ENCODE peak calls at places on chromosome 22, in four cellular contexts. One of them, this sample, is unnamed.

GRCh38 chr22:49887716-49888115 is 30.5 kb downstream of the ALG12 start:
- DNase-seq in hepatocyte: no peak
- DNase-seq in heart left ventricle: no peak
- DNase-seq in IMR-90: no peak
- DNase-seq in this sample: no peak

GRCh38 chr22:24011735-24012068 is 598 bp downstream of the CABIN1 start:
- DNase-seq in hepatocyte: no peak
- DNase-seq in heart left ventricle: no peak
- DNase-seq in IMR-90: no peak
- DNase-seq in this sample: no peak

GRCh38 chr22:48754611-48755331 is 1072.9 kb downstream of the BRD1 start:
- DNase-seq in hepatocyte: peak; percentile 2
- DNase-seq in heart left ventricle: peak; percentile 1
- DNase-seq in IMR-90: no peak
- DNase-seq in this sample: peak; percentile 24

GRCh38 chr22:17271711-17272451 is 52.6 kb upstream of the ADA2 start:
- DNase-seq in hepatocyte: no peak
- DNase-seq in heart left ventricle: no peak
- DNase-seq in IMR-90: no peak
- DNase-seq in this sample: peak; percentile 12

GRCh38 chr22:27876684-27877083 is 42.4 kb downstream of the PITPNB start:
- DNase-seq in hepatocyte: no peak
- DNase-seq in heart left ventricle: no peak
- DNase-seq in IMR-90: peak; percentile 27
- DNase-seq in this sample: no peak

GRCh38 chr22:45885941-45886395 is 91.0 kb downstream of the WNT7B start:
- DNase-seq in hepatocyte: no peak
- DNase-seq in heart left ventricle: no peak
- DNase-seq in IMR-90: no peak
- DNase-seq in this sample: peak; percentile 36

GRCh38 chr22:33909906-33910305 is 10.4 kb downstream of the LARGE1 start:
- DNase-seq in hepatocyte: no peak
- DNase-seq in heart left ventricle: peak; percentile 23
- DNase-seq in IMR-90: no peak
- DNase-seq in this sample: no peak

GRCh38 chr22:44450503-44450902 is 47.5 kb downstream of the RTL6 start:
- DNase-seq in hepatocyte: no peak
- DNase-seq in heart left ventricle: no peak
- DNase-seq in IMR-90: no peak
- DNase-seq in this sample: no peak

GRCh38 chr22:46584081-46584903 is 35.9 kb upstream of the GRAMD4 start:
- DNase-seq in hepatocyte: peak; percentile 19
- DNase-seq in heart left ventricle: no peak
- DNase-seq in IMR-90: peak; percentile 48
- DNase-seq in this sample: peak; percentile 43

GRCh38 chr22:37906364-37907008 is 389 bp downstream of the MICALL1 start:
- DNase-seq in hepatocyte: no peak
- DNase-seq in heart left ventricle: no peak
- DNase-seq in IMR-90: no peak
- DNase-seq in this sample: no peak

GRCh38 chr22:36467946-36468345 is 13.5 kb downstream of the TXN2 start:
- DNase-seq in hepatocyte: peak; percentile 39
- DNase-seq in heart left ventricle: peak; percentile 64
- DNase-seq in IMR-90: peak; percentile 97
- DNase-seq in this sample: no peak

GRCh38 chr22:24594569-24595120 is 1.8 kb upstream of the LRRC75B start:
- DNase-seq in hepatocyte: no peak
- DNase-seq in heart left ventricle: no peak
- DNase-seq in IMR-90: no peak
- DNase-seq in this sample: peak; percentile 65

GRCh38 chr22:46969491-46969890 is 207.0 kb downstream of the TBC1D22A start:
- DNase-seq in hepatocyte: no peak
- DNase-seq in heart left ventricle: no peak
- DNase-seq in IMR-90: no peak
- DNase-seq in this sample: no peak

GRCh38 chr22:24434472-24435322 is 7.3 kb downstream of the ADORA2A start:
- DNase-seq in hepatocyte: no peak
- DNase-seq in heart left ventricle: peak; percentile 78
- DNase-seq in IMR-90: no peak
- DNase-seq in this sample: no peak

GRCh38 chr22:48594757-48595510 is 1232.7 kb downstream of the BRD1 start:
- DNase-seq in hepatocyte: no peak
- DNase-seq in heart left ventricle: no peak
- DNase-seq in IMR-90: no peak
- DNase-seq in this sample: no peak

GRCh38 chr22:35452351-35452781 is 52.4 kb downstream of the MCM5 start:
- DNase-seq in hepatocyte: no peak
- DNase-seq in heart left ventricle: no peak
- DNase-seq in IMR-90: no peak
- DNase-seq in this sample: peak; percentile 82

GRCh38 chr22:37701121-37701786 is 4.4 kb downstream of the TRIOBP start:
- DNase-seq in hepatocyte: no peak
- DNase-seq in heart left ventricle: no peak
- DNase-seq in IMR-90: peak; percentile 32
- DNase-seq in this sample: no peak

GRCh38 chr22:17159504-17159951 is 451 bp upstream of the HDHD5 start:
- DNase-seq in hepatocyte: peak; percentile 78
- DNase-seq in heart left ventricle: peak; percentile 25
- DNase-seq in IMR-90: peak; percentile 47
- DNase-seq in this sample: no peak

GRCh38 chr22:19577422-19577966 is 53.3 kb upstream of the CLDN5 start:
- DNase-seq in hepatocyte: no peak
- DNase-seq in heart left ventricle: no peak
- DNase-seq in IMR-90: no peak
- DNase-seq in this sample: no peak

GRCh38 chr22:44546686-44547310 is 48.8 kb upstream of the RTL6 start:
- DNase-seq in hepatocyte: peak; percentile 2
- DNase-seq in heart left ventricle: no peak
- DNase-seq in IMR-90: no peak
- DNase-seq in this sample: no peak

GRCh38 chr22:17471901-17472566 is 91.3 kb upstream of the SLC25A18 start:
- DNase-seq in hepatocyte: no peak
- DNase-seq in heart left ventricle: peak; percentile 14
- DNase-seq in IMR-90: no peak
- DNase-seq in this sample: no peak

GRCh38 chr22:23305922-23306374 is 125.6 kb downstream of the BCR start:
- DNase-seq in hepatocyte: peak; percentile 69
- DNase-seq in heart left ventricle: peak; percentile 75
- DNase-seq in IMR-90: peak; percentile 81
- DNase-seq in this sample: peak; percentile 62

GRCh38 chr22:19357270-19358105 is 66.0 kb upstream of the CLTCL1 start:
- DNase-seq in hepatocyte: no peak
- DNase-seq in heart left ventricle: no peak
- DNase-seq in IMR-90: peak; percentile 84
- DNase-seq in this sample: no peak

GRCh38 chr22:36212896-36213295 is 11.3 kb upstream of the APOL4 start:
- DNase-seq in hepatocyte: no peak
- DNase-seq in heart left ventricle: no peak
- DNase-seq in IMR-90: no peak
- DNase-seq in this sample: no peak

GRCh38 chr22:24514241-24515024 is 19.3 kb downstream of the UPB1 start:
- DNase-seq in hepatocyte: peak; percentile 60
- DNase-seq in heart left ventricle: no peak
- DNase-seq in IMR-90: no peak
- DNase-seq in this sample: no peak

GRCh38 chr22:43345761-43346261 is 2.6 kb upstream of the SCUBE1 start:
- DNase-seq in hepatocyte: no peak
- DNase-seq in heart left ventricle: no peak
- DNase-seq in IMR-90: no peak
- DNase-seq in this sample: no peak
- H3K27me3 ChIP-seq in hepatocyte: peaks cover 40% of the 10 kb centered on the region
- H3K27me3 ChIP-seq in heart left ventricle: peaks cover 37% of the 10 kb centered on the region
- H3K27me3 ChIP-seq in IMR-90: peaks cover 58% of the 10 kb centered on the region
- H3K27me3 ChIP-seq in this sample: peaks cover 37% of the 10 kb centered on the region

GRCh38 chr22:21860640-21861039 is 6.8 kb downstream of the MAPK1 start:
- DNase-seq in hepatocyte: no peak
- DNase-seq in heart left ventricle: no peak
- DNase-seq in IMR-90: no peak
- DNase-seq in this sample: no peak

GRCh38 chr22:21861856-21862255 is 5.6 kb downstream of the MAPK1 start:
- DNase-seq in hepatocyte: no peak
- DNase-seq in heart left ventricle: no peak
- DNase-seq in IMR-90: no peak
- DNase-seq in this sample: no peak

GRCh38 chr22:21865041-21865440 is 2.4 kb downstream of the MAPK1 start:
- DNase-seq in hepatocyte: peak; percentile 56
- DNase-seq in heart left ventricle: peak; percentile 45
- DNase-seq in IMR-90: peak; percentile 91
- DNase-seq in this sample: no peak

GRCh38 chr22:21861290-21861848 is 6.1 kb downstream of the MAPK1 start:
- DNase-seq in hepatocyte: no peak
- DNase-seq in heart left ventricle: no peak
- DNase-seq in IMR-90: no peak
- DNase-seq in this sample: no peak

DNA sequence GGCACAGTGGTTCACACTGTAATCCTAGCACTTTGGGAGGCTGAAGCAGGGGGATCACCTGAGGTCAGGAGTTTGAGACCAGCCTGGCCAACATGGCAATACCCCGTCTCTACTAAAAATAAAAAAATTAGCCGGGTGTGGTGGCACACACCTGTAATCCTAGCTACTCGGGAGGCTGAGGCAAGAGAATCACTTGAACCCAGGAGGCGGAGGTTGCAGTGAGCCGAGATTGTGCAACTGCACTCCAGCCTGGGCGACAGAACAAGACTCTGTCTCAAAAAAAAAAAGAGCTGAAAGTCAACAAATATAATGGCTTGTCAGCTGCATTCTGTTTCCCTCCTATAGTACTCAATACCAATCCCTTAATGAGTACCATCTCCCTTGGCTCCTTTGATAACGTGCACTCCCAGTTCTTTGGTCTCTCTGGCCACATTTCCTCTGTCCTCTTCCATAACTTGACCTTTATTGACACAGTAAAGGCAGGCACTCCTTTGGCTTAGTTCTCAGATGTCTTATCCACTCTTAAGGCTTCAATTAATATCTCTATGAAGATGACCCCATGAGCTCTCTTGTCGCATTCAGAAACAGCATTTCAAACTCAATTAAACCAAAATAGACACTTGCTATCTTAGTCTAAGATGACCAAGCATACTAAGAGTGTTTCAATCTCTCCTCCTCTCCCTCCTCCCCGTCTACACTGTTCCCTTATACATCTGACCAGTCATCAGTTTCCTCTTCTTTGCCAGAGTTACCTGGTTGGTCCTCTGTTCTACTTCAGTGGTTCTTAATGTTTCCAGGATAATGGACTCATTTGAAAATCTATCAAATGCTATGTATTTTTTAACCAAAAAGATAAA is 4.8 kb downstream of the MAPK1 start:
- DNase-seq in hepatocyte: no peak
- DNase-seq in heart left ventricle: no peak
- DNase-seq in IMR-90: no peak
- DNase-seq in this sample: no peak
- H3K4me1 ChIP-seq in hepatocyte: peaks cover 44% of the 10 kb centered on the region
- H3K4me1 ChIP-seq in heart left ventricle: peaks cover 23% of the 10 kb centered on the region
- H3K4me1 ChIP-seq in IMR-90: peaks cover 11% of the 10 kb centered on the region
- H3K4me1 ChIP-seq in this sample: peaks cover 86% of the 10 kb centered on the region

DNA sequence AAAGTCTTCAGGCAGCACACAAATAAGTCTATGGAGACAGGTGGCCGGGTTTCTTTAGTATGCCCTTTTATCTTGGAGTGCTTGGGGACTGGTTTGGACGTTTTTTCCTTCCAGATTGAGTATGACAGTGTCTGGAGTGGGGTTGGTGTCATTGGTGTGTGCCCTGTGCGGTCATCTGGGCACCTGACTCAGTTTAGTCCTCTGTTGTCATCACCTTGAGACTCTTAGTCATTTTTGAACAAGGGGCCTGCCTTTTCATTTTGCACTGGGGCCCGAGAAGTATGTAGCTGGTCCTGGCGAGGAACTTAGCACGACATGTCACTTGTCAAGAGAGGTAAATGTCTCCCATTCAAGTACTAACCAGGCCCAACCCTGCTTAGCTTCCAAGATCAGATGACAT is 27.2 kb upstream of the MYO18B start:
- DNase-seq in hepatocyte: no peak
- DNase-seq in heart left ventricle: no peak
- DNase-seq in IMR-90: no peak
- DNase-seq in this sample: no peak
- H3K27me3 ChIP-seq in hepatocyte: no peaks in the 10 kb centered on the region
- H3K27me3 ChIP-seq in heart left ventricle: no peaks in the 10 kb centered on the region
- H3K27me3 ChIP-seq in IMR-90: no peaks in the 10 kb centered on the region
- H3K27me3 ChIP-seq in this sample: no peaks in the 10 kb centered on the region

GRCh38 chr22:39174498-39175120 is 22.1 kb upstream of the CBX7 start:
- DNase-seq in hepatocyte: peak; percentile 90
- DNase-seq in heart left ventricle: peak; percentile 87
- DNase-seq in IMR-90: peak; percentile 89
- DNase-seq in this sample: peak; percentile 81

GRCh38 chr22:39170825-39171622 is 18.5 kb upstream of the CBX7 start:
- DNase-seq in hepatocyte: peak; percentile 89
- DNase-seq in heart left ventricle: peak; percentile 81
- DNase-seq in IMR-90: peak; percentile 52
- DNase-seq in this sample: peak; percentile 89

GRCh38 chr22:39171623-39172264 is 19.3 kb upstream of the CBX7 start:
- DNase-seq in hepatocyte: no peak
- DNase-seq in heart left ventricle: no peak
- DNase-seq in IMR-90: no peak
- DNase-seq in this sample: no peak

GRCh38 chr22:39173787-39174497 is 21.5 kb upstream of the CBX7 start:
- DNase-seq in hepatocyte: no peak
- DNase-seq in heart left ventricle: no peak
- DNase-seq in IMR-90: no peak
- DNase-seq in this sample: no peak

GRCh38 chr22:39173050-39173706 is 20.7 kb upstream of the CBX7 start:
- DNase-seq in hepatocyte: no peak
- DNase-seq in heart left ventricle: no peak
- DNase-seq in IMR-90: no peak
- DNase-seq in this sample: no peak
- H3K4me1 ChIP-seq in hepatocyte: peaks cover 30% of the 10 kb centered on the region
- H3K4me1 ChIP-seq in heart left ventricle: peaks cover 55% of the 10 kb centered on the region
- H3K4me1 ChIP-seq in IMR-90: peaks cover 39% of the 10 kb centered on the region
- H3K4me1 ChIP-seq in this sample: peaks cover 68% of the 10 kb centered on the region

GRCh38 chr22:32270641-32271369 is 15.7 kb upstream of the SLC5A4 start:
- DNase-seq in hepatocyte: no peak
- DNase-seq in heart left ventricle: no peak
- DNase-seq in IMR-90: no peak
- DNase-seq in this sample: no peak
- H3K27me3 ChIP-seq in hepatocyte: no peaks in the 10 kb centered on the region
- H3K27me3 ChIP-seq in heart left ventricle: no peaks in the 10 kb centered on the region
- H3K27me3 ChIP-seq in IMR-90: no peaks in the 10 kb centered on the region
- H3K27me3 ChIP-seq in this sample: no peaks in the 10 kb centered on the region

DNA sequence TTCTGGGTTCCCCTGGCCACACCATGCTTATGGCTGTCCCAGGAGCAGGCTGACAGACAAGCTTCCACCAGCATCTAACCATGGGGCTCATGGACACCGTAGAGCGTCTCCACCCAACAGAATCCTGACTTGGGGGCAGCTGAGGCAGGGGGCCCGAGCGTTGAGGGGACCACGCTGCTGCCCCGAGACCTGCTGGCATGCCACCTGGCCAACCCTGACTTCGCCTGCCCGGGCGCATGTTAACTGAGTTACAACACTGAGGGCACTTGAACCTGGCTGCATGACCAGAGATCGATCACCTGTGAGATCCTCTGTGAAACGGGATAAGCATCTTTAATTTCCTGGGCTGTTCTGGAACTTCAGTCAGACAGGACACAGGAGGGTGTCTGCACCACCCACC is 13.7 kb downstream of the PPM1F start:
- DNase-seq in hepatocyte: no peak
- DNase-seq in heart left ventricle: no peak
- DNase-seq in IMR-90: no peak
- DNase-seq in this sample: no peak
- H3K4me1 ChIP-seq in hepatocyte: peaks cover 8% of the 10 kb centered on the region
- H3K4me1 ChIP-seq in heart left ventricle: peaks cover 66% of the 10 kb centered on the region
- H3K4me1 ChIP-seq in IMR-90: peaks cover 29% of the 10 kb centered on the region
- H3K4me1 ChIP-seq in this sample: peaks cover 86% of the 10 kb centered on the region

GRCh38 chr22:43387815-43388214 is 24.0 kb upstream of the MPPED1 start:
- DNase-seq in hepatocyte: no peak
- DNase-seq in heart left ventricle: no peak
- DNase-seq in IMR-90: no peak
- DNase-seq in this sample: no peak
- H3K27me3 ChIP-seq in hepatocyte: no peaks in the 10 kb centered on the region
- H3K27me3 ChIP-seq in heart left ventricle: no peaks in the 10 kb centered on the region
- H3K27me3 ChIP-seq in IMR-90: peaks cover 18% of the 10 kb centered on the region
- H3K27me3 ChIP-seq in this sample: peaks cover 16% of the 10 kb centered on the region

This sample was measured in lower lobe of right lung.